ENCODE peak calls at places on chromosomes 7 and 10, in ten cellular contexts. X is AG09319; I is foreskin fibroblast; F is T-helper 17 cell; P is HuH-7; D is M059J; R is iPS-NIHi11; V is activated naive CD4-positive, alpha-beta T cell treated with Interleukin-2 at 50 U/mL for 16 hours; C is fibroblast of mammary gland; Q is spleen. N is an unnamed sample.
A peak's percentile ranks its signal among the peaks of the same experiment; 100 is the strongest.

GRCh38 chr7:115676080-115676479 is 354.5 kb downstream of the TFEC start:
- DNase-seq in V (no peak), R (no peak), X (no peak), F (no peak), I (peak; percentile 26), Q (no peak), P (no peak), C (peak; percentile 45), D (peak; percentile 5), N (peak; percentile 19)

GRCh38 chr7:63900394-63901203 is 98.0 kb upstream of the ZNF722 start:
- DNase-seq in C (peak; percentile 66), X (no peak), D (peak; percentile 11), R (no peak), P (no peak), Q (peak; percentile 97), V (peak; percentile 88), F (peak; percentile 83), I (no peak), N (no peak)

GRCh38 chr7:7564323-7564780 is 2.3 kb upstream of the MIOS start:
- DNase-seq in D (peak; percentile 98), C (peak; percentile 80), R (no peak), Q (no peak), X (no peak), P (no peak), V (no peak), I (peak; percentile 80), F (no peak), N (no peak)

GRCh38 chr7:99864041-99864440 is 12.8 kb downstream of the OR2AE1 start:
- DNase-seq in Q (no peak), V (no peak), X (no peak), D (peak; percentile 3), R (no peak), F (no peak), C (peak; percentile 20), I (no peak), P (no peak), N (peak; percentile 17)

GRCh38 chr7:34748244-34749039 is 90.4 kb downstream of the NPSR1 start:
- DNase-seq in F (no peak), R (peak; percentile 45), I (peak; percentile 79), C (peak; percentile 9), V (no peak), P (peak; percentile 18), X (peak; percentile 2), D (peak; percentile 96), Q (peak; percentile 86), N (peak; percentile 14)

GRCh38 chr10:14592026-14592425 is 182.7 kb downstream of the FAM107B start:
- DNase-seq in R (no peak), D (no peak), C (no peak), X (no peak), I (no peak), Q (no peak), P (no peak), F (no peak), V (no peak), N (no peak)

GRCh38 chr7:77727936-77728701 is 31.9 kb downstream of the RSBN1L start:
- DNase-seq in X (peak; percentile 2), D (peak; percentile 63), V (no peak), P (no peak), I (peak; percentile 16), R (peak; percentile 22), C (peak; percentile 31), Q (no peak), F (no peak), N (peak; percentile 50)

GRCh38 chr10:34141032-34141431 is 674.1 kb downstream of the PARD3 start:
- DNase-seq in R (no peak), P (no peak), I (no peak), X (no peak), F (no peak), Q (no peak), C (no peak), D (no peak), V (no peak), N (no peak)

GRCh38 chr7:100693312-100694195 is 496 bp downstream of the GIGYF1 start:
- DNase-seq in D (no peak), Q (peak; percentile 88), F (no peak), C (no peak), P (no peak), X (no peak), V (no peak), R (peak; percentile 66), I (no peak), N (peak; percentile 41)

GRCh38 chr10:7988985-7989384 is 65.5 kb upstream of the GATA3 start:
- DNase-seq in R (peak; percentile 17), F (no peak), X (no peak), D (no peak), C (no peak), Q (no peak), V (no peak), I (no peak), P (no peak), N (peak; percentile 14)

GRCh38 chr10:14562197-14562596 is 212.5 kb downstream of the FAM107B start:
- DNase-seq in R (no peak), D (no peak), C (no peak), V (no peak), P (no peak), I (no peak), X (no peak), Q (no peak), F (no peak), N (no peak)

GRCh38 chr10:96073722-96074121 is 30.3 kb downstream of the CCNJ start:
- DNase-seq in X (no peak), C (peak; percentile 77), V (no peak), F (no peak), I (peak; percentile 75), Q (no peak), P (no peak), D (peak; percentile 67), R (no peak), N (no peak)

GRCh38 chr7:4805979-4806290 is 30.5 kb downstream of the AP5Z1 start:
- DNase-seq in X (no peak), C (no peak), P (no peak), D (no peak), R (no peak), F (no peak), Q (no peak), I (no peak), V (no peak), N (no peak)

GRCh38 chr10:19788075-19788686 is 28.1 kb upstream of the PLXDC2 start:
- DNase-seq in I (peak; percentile 32), R (peak; percentile 29), Q (no peak), X (peak; percentile 23), F (no peak), V (no peak), D (peak; percentile 19), P (no peak), C (peak; percentile 76), N (peak; percentile 89)

GRCh38 chr10:99431190-99431549 is 746 bp upstream of the GOT1 start:
- DNase-seq in F (no peak), D (peak; percentile 69), V (no peak), I (peak; percentile 34), X (peak; percentile 11), P (no peak), R (peak; percentile 41), Q (peak; percentile 90), C (peak; percentile 66), N (peak; percentile 68)

GRCh38 chr7:74587435-74588126 is 69.9 kb upstream of the GTF2I start:
- DNase-seq in R (peak; percentile 84), F (no peak), V (no peak), D (peak; percentile 94), Q (peak; percentile 80), I (peak; percentile 90), X (peak; percentile 62), C (peak; percentile 94), P (no peak), N (peak; percentile 67)

GRCh38 chr7:8178353-8178752 is 83.6 kb downstream of the ICA1 start:
- DNase-seq in D (no peak), F (no peak), I (no peak), P (no peak), C (no peak), X (no peak), R (no peak), V (no peak), Q (no peak), N (no peak)

GRCh38 chr7:79770053-79770452 is 316.6 kb upstream of the MAGI2 start:
- DNase-seq in F (no peak), C (no peak), P (no peak), V (no peak), I (no peak), X (no peak), D (no peak), Q (no peak), R (no peak), N (no peak)

GRCh38 chr10:70512149-70512611 is 33.6 kb downstream of the PALD1 start:
- DNase-seq in X (no peak), F (no peak), R (no peak), I (no peak), Q (no peak), C (no peak), P (no peak), V (no peak), D (peak; percentile 85), N (no peak)

GRCh38 chr10:124629842-124630241 is 114.3 kb downstream of the FAM53B start:
- DNase-seq in R (no peak), D (no peak), F (no peak), P (no peak), Q (no peak), C (no peak), V (no peak), I (no peak), X (no peak), N (no peak)

GRCh38 chr7:233456-234035 is 41.2 kb downstream of the FAM20C start:
- DNase-seq in R (no peak), D (peak; percentile 46), F (no peak), X (no peak), V (no peak), Q (no peak), I (no peak), P (no peak), C (no peak), N (no peak)

GRCh38 chr7:158395349-158395748 is 192.3 kb downstream of the PTPRN2 start:
- DNase-seq in C (no peak), V (no peak), P (no peak), R (no peak), D (no peak), F (no peak), Q (no peak), I (no peak), X (no peak), N (no peak)

GRCh38 chr10:3785849-3786290 is 861 bp upstream of the KLF6 start:
- DNase-seq in P (no peak), R (peak; percentile 18), X (no peak), D (peak; percentile 37), V (peak; percentile 45), F (peak; percentile 34), C (peak; percentile 59), Q (no peak), I (no peak), N (peak; percentile 62)

GRCh38 chr7:15839415-15840100 is 153.1 kb upstream of the MEOX2 start:
- DNase-seq in C (peak; percentile 44), D (no peak), F (no peak), V (no peak), I (no peak), P (no peak), Q (no peak), X (no peak), R (peak; percentile 73), N (peak; percentile 86)

GRCh38 chr7:45408407-45408737 is 165.8 kb upstream of the ADCY1 start:
- DNase-seq in R (no peak), P (no peak), F (no peak), I (no peak), C (no peak), D (no peak), Q (no peak), X (no peak), V (no peak), N (peak; percentile 4)

GRCh38 chr10:119575506-119575905 is 21.3 kb downstream of the TIAL1 start:
- DNase-seq in D (no peak), F (no peak), V (no peak), C (peak; percentile 49), P (no peak), Q (no peak), R (no peak), I (no peak), X (no peak), N (no peak)

GRCh38 chr7:73613954-73614735 is 10.2 kb downstream of the MLXIPL start:
- DNase-seq in I (no peak), R (no peak), F (no peak), V (no peak), X (no peak), D (peak; percentile 78), C (no peak), Q (no peak), P (no peak), N (no peak)

GRCh38 chr10:14386202-14386593 is 55.5 kb upstream of the FRMD4A start:
- DNase-seq in X (no peak), I (peak; percentile 85), V (peak; percentile 54), P (no peak), F (no peak), D (peak; percentile 94), R (no peak), Q (no peak), C (peak; percentile 73), N (no peak)

N was measured in GM23338.